ENCODE peak calls at places on chromosomes 7 and 10, in ten cellular contexts. One of them, this sample, is unnamed.

GRCh38 chr7:142438235-142438922 is 180.5 kb upstream of the PRSS58 start:
- DNase-seq in Right ventricle myocardium superior: no peak
- DNase-seq in neural crest cell: peak
- DNase-seq in activated T-helper 1 cell treated with Interleukin-2 at 50 U/mL for 16 hours: no peak
- DNase-seq in GM18507: no peak
- DNase-seq in left ventricle myocardium superior: no peak
- DNase-seq in NCI-H1105: no peak
- DNase-seq in caudate nucleus: no peak
- DNase-seq in SJSA1: no peak
- DNase-seq in ureter: no peak
- DNase-seq in this sample: peak

GRCh38 chr7:118735436-118735835 is 510.9 kb downstream of the ANKRD7 start:
- DNase-seq in ureter: no peak
- DNase-seq in left ventricle myocardium superior: no peak
- DNase-seq in SJSA1: no peak
- DNase-seq in Right ventricle myocardium superior: no peak
- DNase-seq in GM18507: no peak
- DNase-seq in NCI-H1105: no peak
- DNase-seq in activated T-helper 1 cell treated with Interleukin-2 at 50 U/mL for 16 hours: no peak
- DNase-seq in caudate nucleus: no peak
- DNase-seq in neural crest cell: no peak
- DNase-seq in this sample: no peak

GRCh38 chr10:101576229-101576863 is 11.7 kb downstream of the POLL start:
- DNase-seq in NCI-H1105: no peak
- DNase-seq in activated T-helper 1 cell treated with Interleukin-2 at 50 U/mL for 16 hours: no peak
- DNase-seq in SJSA1: no peak
- DNase-seq in neural crest cell: no peak
- DNase-seq in ureter: no peak
- DNase-seq in GM18507: no peak
- DNase-seq in caudate nucleus: no peak
- DNase-seq in left ventricle myocardium superior: no peak
- DNase-seq in Right ventricle myocardium superior: peak
- DNase-seq in this sample: no peak

GRCh38 chr10:100730739-100731602 is 14.4 kb upstream of the PAX2 start:
- DNase-seq in SJSA1: no peak
- DNase-seq in caudate nucleus: no peak
- DNase-seq in GM18507: peak
- DNase-seq in activated T-helper 1 cell treated with Interleukin-2 at 50 U/mL for 16 hours: no peak
- DNase-seq in left ventricle myocardium superior: no peak
- DNase-seq in ureter: no peak
- DNase-seq in Right ventricle myocardium superior: no peak
- DNase-seq in NCI-H1105: no peak
- DNase-seq in neural crest cell: no peak
- DNase-seq in this sample: peak

GRCh38 chr10:93357680-93358079 is 124.5 kb downstream of the MYOF start:
- DNase-seq in neural crest cell: no peak
- DNase-seq in GM18507: no peak
- DNase-seq in activated T-helper 1 cell treated with Interleukin-2 at 50 U/mL for 16 hours: no peak
- DNase-seq in left ventricle myocardium superior: no peak
- DNase-seq in NCI-H1105: peak
- DNase-seq in caudate nucleus: no peak
- DNase-seq in SJSA1: no peak
- DNase-seq in ureter: no peak
- DNase-seq in Right ventricle myocardium superior: no peak
- DNase-seq in this sample: peak

GRCh38 chr10:79434816-79435215 is 10.6 kb downstream of the ZCCHC24 start:
- DNase-seq in NCI-H1105: no peak
- DNase-seq in caudate nucleus: no peak
- DNase-seq in SJSA1: no peak
- DNase-seq in Right ventricle myocardium superior: peak
- DNase-seq in GM18507: no peak
- DNase-seq in neural crest cell: no peak
- DNase-seq in left ventricle myocardium superior: no peak
- DNase-seq in activated T-helper 1 cell treated with Interleukin-2 at 50 U/mL for 16 hours: no peak
- DNase-seq in ureter: peak
- DNase-seq in this sample: no peak

GRCh38 chr10:131204406-131205152 is 106.9 kb downstream of the TCERG1L start:
- DNase-seq in caudate nucleus: no peak
- DNase-seq in SJSA1: no peak
- DNase-seq in left ventricle myocardium superior: no peak
- DNase-seq in neural crest cell: no peak
- DNase-seq in activated T-helper 1 cell treated with Interleukin-2 at 50 U/mL for 16 hours: no peak
- DNase-seq in ureter: peak
- DNase-seq in GM18507: no peak
- DNase-seq in NCI-H1105: no peak
- DNase-seq in Right ventricle myocardium superior: no peak
- DNase-seq in this sample: no peak

GRCh38 chr10:90865400-90865799 is 6.4 kb upstream of the RPP30 start:
- DNase-seq in activated T-helper 1 cell treated with Interleukin-2 at 50 U/mL for 16 hours: no peak
- DNase-seq in GM18507: no peak
- DNase-seq in left ventricle myocardium superior: no peak
- DNase-seq in Right ventricle myocardium superior: no peak
- DNase-seq in ureter: no peak
- DNase-seq in neural crest cell: no peak
- DNase-seq in SJSA1: no peak
- DNase-seq in caudate nucleus: no peak
- DNase-seq in NCI-H1105: no peak
- DNase-seq in this sample: peak

GRCh38 chr7:96819111-96819700 is 109.6 kb upstream of the SEM1 start:
- DNase-seq in ureter: no peak
- DNase-seq in GM18507: no peak
- DNase-seq in SJSA1: no peak
- DNase-seq in Right ventricle myocardium superior: no peak
- DNase-seq in NCI-H1105: no peak
- DNase-seq in activated T-helper 1 cell treated with Interleukin-2 at 50 U/mL for 16 hours: no peak
- DNase-seq in left ventricle myocardium superior: no peak
- DNase-seq in caudate nucleus: no peak
- DNase-seq in neural crest cell: no peak
- DNase-seq in this sample: no peak

GRCh38 chr7:294440-295154 is 4.6 kb downstream of the FOXL3 start:
- DNase-seq in neural crest cell: no peak
- DNase-seq in caudate nucleus: no peak
- DNase-seq in ureter: no peak
- DNase-seq in left ventricle myocardium superior: no peak
- DNase-seq in Right ventricle myocardium superior: no peak
- DNase-seq in NCI-H1105: no peak
- DNase-seq in GM18507: no peak
- DNase-seq in SJSA1: no peak
- DNase-seq in activated T-helper 1 cell treated with Interleukin-2 at 50 U/mL for 16 hours: no peak
- DNase-seq in this sample: peak

This sample was measured in hepatocyte.